ENCODE peak calls at places on chromosomes 11 and 22, in five cellular contexts. O is fibroblast of lung, H is neural progenitor cell, U is IMR-90, B is keratinocyte. A is an unnamed sample. For H3K9me3, the result is how much of the 10 kb centered on the place peaks cover.

GRCh38 chr11:66883021-66883968 is 26.4 kb downstream of the LRFN4 start:
- DNase-seq in U (peak), O (peak), H (peak), B (no peak), A (peak)

GRCh38 chr22:24224468-24224867 is 20.4 kb downstream of the GGT5 start:
- DNase-seq in O (no peak), B (no peak), U (no peak), H (no peak), A (no peak)

GRCh38 chr22:40520562-40520961 is 116.0 kb downstream of the MRTFA start:
- DNase-seq in U (no peak), H (no peak), B (no peak), O (no peak), A (no peak)

GRCh38 chr11:71076021-71076420 is 176.4 kb downstream of the SHANK2 start:
- DNase-seq in B (no peak), O (no peak), H (no peak), U (no peak), A (no peak)

GRCh38 chr11:130904380-130904779 is 11.9 kb downstream of the SNX19 start:
- DNase-seq in H (peak), O (peak), U (no peak), B (no peak), A (no peak)

GRCh38 chr22:23534851-23535717 is 45.0 kb downstream of the IGLL1 start:
- DNase-seq in O (no peak), B (no peak), H (no peak), U (no peak), A (no peak)

GRCh38 chr11:76830639-76831312 is 29.9 kb upstream of the ACER3 start:
- DNase-seq in H (no peak), O (peak), B (no peak), U (peak), A (no peak)

GRCh38 chr22:38760477-38761201 is 4.8 kb upstream of the SUN2 start:
- DNase-seq in B (no peak), H (peak), U (peak), O (peak), A (no peak)

GRCh38 chr11:33970984-33971466 is 79.1 kb upstream of the LMO2 start:
- DNase-seq in H (peak), U (peak), B (no peak), O (peak), A (peak)

DNA sequence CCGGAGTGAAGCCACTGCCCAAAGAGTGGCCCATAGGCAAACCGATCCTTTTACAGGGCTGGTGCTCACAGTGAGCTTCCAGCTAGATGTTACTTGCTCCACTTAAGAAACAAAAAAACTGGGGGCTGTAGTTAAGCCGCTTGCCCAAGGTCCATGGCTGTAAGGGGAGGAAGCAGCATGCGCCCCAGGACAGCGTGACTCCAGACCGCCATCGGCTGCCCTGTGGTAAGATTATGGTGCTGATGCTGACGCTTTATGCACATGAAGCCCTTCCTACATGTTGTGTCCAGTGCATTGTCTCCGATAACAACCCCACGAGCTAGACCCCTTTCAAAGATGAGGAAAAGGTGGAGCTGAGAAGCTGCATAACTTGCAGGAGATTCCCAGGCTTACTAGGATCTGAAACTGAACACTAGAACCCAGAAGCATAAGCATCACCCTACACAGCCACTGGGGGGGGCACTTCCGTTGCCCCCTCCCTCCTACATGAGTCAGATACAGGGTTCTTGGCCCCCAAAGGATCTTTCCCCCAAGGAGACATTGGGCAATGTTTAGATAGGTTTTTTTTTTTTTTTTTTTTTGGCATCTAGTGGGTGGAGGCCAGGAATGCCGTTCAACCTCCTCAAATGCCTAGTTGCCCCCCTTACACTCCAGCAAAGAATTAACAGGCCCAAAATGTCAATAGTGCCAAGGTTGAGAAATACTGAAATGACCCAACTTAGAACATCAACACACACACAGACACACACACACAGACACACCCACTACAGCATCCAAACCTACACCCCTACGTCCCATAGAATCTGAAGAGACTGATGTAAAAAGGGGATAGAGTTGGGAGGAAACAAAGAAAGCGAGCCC is 53.9 kb downstream of the MN1 start:
- DNase-seq in H (no peak), O (no peak), B (no peak), U (no peak), A (peak)
- H2AFZ ChIP-seq in H (no peak), O (no peak), B (no peak), U (no peak), A (no peak)

GRCh38 chr22:19919701-19920363 is 21.7 kb upstream of the COMT start:
- DNase-seq in O (no peak), B (no peak), U (no peak), H (no peak), A (no peak)

GRCh38 chr22:19916006-19916405 is 25.6 kb upstream of the COMT start:
- DNase-seq in B (no peak), H (no peak), U (no peak), O (no peak), A (no peak)

GRCh38 chr22:19916941-19917340 is 24.6 kb upstream of the COMT start:
- DNase-seq in H (no peak), O (no peak), B (no peak), U (no peak), A (no peak)

GRCh38 chr22:19917389-19918138 is 24.0 kb upstream of the COMT start:
- DNase-seq in U (no peak), O (no peak), B (no peak), H (no peak), A (no peak)

GRCh38 chr22:19918332-19919106 is 23.1 kb upstream of the COMT start:
- DNase-seq in H (no peak), B (no peak), O (no peak), U (no peak), A (no peak)
- H3K27ac ChIP-seq in H (no peak), B (no peak), O (no peak), U (no peak), A (no peak)

DNA sequence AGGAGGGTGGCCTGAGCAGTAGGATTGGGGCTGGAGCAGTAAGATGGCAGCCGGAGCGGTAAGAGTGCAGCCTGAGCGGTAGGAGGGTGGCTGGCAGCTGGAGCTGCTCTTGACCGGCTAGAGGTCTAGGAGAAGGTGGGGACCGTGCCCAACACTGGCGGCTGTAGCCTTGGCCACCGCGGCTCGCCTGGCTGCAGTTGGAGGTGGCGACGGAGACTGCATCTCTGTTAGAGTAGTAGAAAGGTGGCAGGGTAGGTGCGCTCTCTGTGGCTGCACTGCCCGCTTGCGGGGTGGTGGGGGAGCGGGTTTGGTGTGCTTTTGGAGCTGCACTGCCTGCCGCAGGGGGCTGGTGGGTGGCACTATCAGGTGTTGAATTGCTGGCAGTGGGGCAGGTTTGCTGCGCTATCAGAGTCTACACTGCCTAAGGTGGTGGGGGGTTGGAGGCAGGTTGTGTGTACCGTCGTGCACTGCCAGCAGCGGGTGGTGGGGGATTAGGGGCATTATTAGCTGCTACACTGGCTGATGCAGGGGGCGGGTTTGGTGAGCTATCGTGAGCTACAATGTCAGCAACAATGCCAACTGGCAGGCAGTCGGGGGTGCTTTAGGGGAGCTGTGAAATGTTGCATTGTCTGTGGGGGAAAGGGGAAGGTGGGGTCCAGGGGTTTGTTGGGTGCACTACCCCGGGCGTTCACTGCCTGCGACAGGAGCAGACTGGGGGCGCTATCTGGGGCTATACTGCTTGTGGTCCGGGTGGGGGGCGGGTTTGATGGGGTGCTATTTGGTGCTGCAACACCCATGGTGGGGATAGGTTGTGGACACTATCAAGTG is 4461.3 kb upstream of the OR11H1 start:
- DNase-seq in B (no peak), O (no peak), H (no peak), U (no peak), A (peak)
- H3K9me3 ChIP-seq in B (under half), O (under half), H (under half), U (under half), A (under half)

DNA sequence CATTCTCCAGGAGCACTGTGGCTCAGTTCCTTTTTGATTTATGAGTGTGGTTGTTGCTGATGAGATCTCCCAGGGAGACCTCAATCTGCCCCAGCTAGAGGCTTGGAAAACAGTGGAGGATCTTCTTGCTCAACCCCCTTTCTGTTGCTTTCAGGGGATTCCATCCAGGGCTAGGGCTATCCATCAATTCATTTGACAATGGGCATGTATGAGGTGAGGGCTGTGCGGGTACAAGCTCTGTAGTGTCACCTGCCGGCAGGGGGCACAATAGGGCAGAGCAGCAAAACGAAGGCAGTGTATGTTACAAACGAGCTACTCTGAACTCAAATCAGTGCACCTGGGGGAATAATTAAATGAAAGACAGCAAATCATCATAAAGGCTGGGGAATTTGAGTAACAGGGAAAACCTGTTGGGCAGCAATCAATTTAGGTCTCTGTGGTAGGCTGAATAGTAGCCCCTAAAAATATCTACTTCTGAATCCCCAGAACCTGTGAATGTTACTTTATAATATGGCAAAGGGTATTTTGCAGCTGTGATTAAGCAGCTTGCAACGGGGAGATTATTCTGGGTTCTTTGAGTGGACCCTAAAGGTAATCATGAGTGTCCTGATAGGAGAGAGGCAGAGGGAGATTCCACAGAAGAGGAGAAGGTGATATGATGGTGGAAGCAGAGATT is 170.3 kb upstream of the ZBED5 start:
- DNase-seq in H (peak), U (peak), B (peak), O (peak), A (peak)
- H2AFZ ChIP-seq in H (no peak), U (peak), B (no peak), O (no peak), A (no peak)